ENCODE peak calls at places on chromosomes 13 and 19, in seven cellular contexts. O, I, X, F, R, J and G are unnamed samples.

GRCh38 chr19:48962029-48962848 is 2.9 kb upstream of the FTL start:
- DNase-seq in O (peak), R (peak), X (peak), F (peak), I (peak), J (no peak), G (no peak)

GRCh38 chr13:112453874-112454647 is 77.9 kb downstream of the SPACA7 start:
- DNase-seq in O (no peak), R (no peak), I (no peak), X (no peak), F (no peak), J (no peak), G (no peak)

GRCh38 chr19:48992571-48993174 is 436 bp downstream of the GYS1 start:
- DNase-seq in X (no peak), R (no peak), F (no peak), I (no peak), O (no peak), J (no peak), G (no peak)

GRCh38 chr13:31174018-31174417 is 12.3 kb upstream of the HSPH1 start:
- DNase-seq in X (no peak), O (no peak), I (no peak), F (no peak), J (peak), R (no peak), G (no peak)

GRCh38 chr19:8609210-8610040 is 1.1 kb downstream of the ADAMTS10 start:
- DNase-seq in R (peak), F (no peak), X (peak), I (peak), J (peak), O (peak), G (peak)

GRCh38 chr13:50999641-51000040 is 90.0 kb downstream of the RNASEH2B start:
- DNase-seq in J (no peak), F (no peak), X (no peak), I (no peak), R (no peak), O (no peak), G (no peak)

GRCh38 chr13:90868321-90868920 is 479.1 kb upstream of the MIR17HG start:
- DNase-seq in O (no peak), X (peak), R (peak), F (peak), J (peak), I (no peak), G (no peak)

GRCh38 chr19:39341122-39341719 is 1.0 kb upstream of the SAMD4B start:
- DNase-seq in R (no peak), O (no peak), F (no peak), X (no peak), J (no peak), I (no peak), G (no peak)

GRCh38 chr19:29576761-29577661 is 29.1 kb upstream of the POP4 start:
- DNase-seq in J (no peak), O (no peak), X (no peak), I (no peak), F (no peak), R (no peak), G (no peak)

GRCh38 chr13:77362166-77362565 is 35.3 kb upstream of the MYCBP2 start:
- DNase-seq in J (no peak), R (no peak), F (no peak), X (no peak), I (no peak), O (no peak), G (no peak)

GRCh38 chr13:107421028-107421427 is 794.3 kb downstream of the LIG4 start:
- DNase-seq in R (no peak), X (no peak), O (no peak), F (no peak), I (no peak), J (no peak), G (no peak)

GRCh38 chr19:55640043-55640576 is 692 bp upstream of the ZNF580 start:
- DNase-seq in O (no peak), X (peak), J (peak), F (peak), R (peak), I (peak), G (no peak)

GRCh38 chr19:45742969-45743368 is 9.7 kb downstream of the MEIOSIN start:
- DNase-seq in I (no peak), O (no peak), X (no peak), J (no peak), F (no peak), R (no peak), G (no peak)

GRCh38 chr13:35978607-35979316 is 152.4 kb downstream of the DCLK1 start:
- DNase-seq in R (peak), O (peak), J (peak), I (no peak), X (peak), F (peak), G (no peak)

GRCh38 chr13:44565881-44566280 is 10.2 kb downstream of the TSC22D1 start:
- DNase-seq in X (no peak), R (peak), F (no peak), O (no peak), I (no peak), J (no peak), G (no peak)

GRCh38 chr13:100129605-100130004 is 40.7 kb downstream of the PCCA start:
- DNase-seq in J (no peak), F (peak), X (no peak), O (no peak), I (no peak), R (peak), G (no peak)

GRCh38 chr19:42250249-42250665 is 4.7 kb downstream of the ERF start:
- DNase-seq in I (no peak), R (no peak), J (peak), X (no peak), F (no peak), O (no peak), G (peak)

GRCh38 chr19:45160870-45161714 is at the start of gene NKPD1:
- DNase-seq in J (no peak), R (no peak), I (no peak), F (no peak), O (no peak), X (peak), G (no peak)

GRCh38 chr13:24254151-24254810 is 55.1 kb upstream of the C1QTNF9 start:
- DNase-seq in X (no peak), F (no peak), R (no peak), I (no peak), O (no peak), J (no peak), G (peak)

GRCh38 chr13:63501702-63502101 is 2086.1 kb upstream of the PCDH20 start:
- DNase-seq in J (no peak), O (no peak), R (no peak), F (no peak), I (no peak), X (no peak), G (no peak)

GRCh38 chr19:17389288-17389687 is 4.7 kb downstream of the CCDC194 start:
- DNase-seq in O (no peak), X (no peak), R (no peak), F (no peak), I (no peak), J (no peak), G (no peak)

GRCh38 chr19:40257096-40257517 is 28.0 kb downstream of the AKT2 start:
- DNase-seq in O (no peak), R (no peak), J (no peak), I (peak), F (no peak), X (peak), G (no peak)

GRCh38 chr19:43594710-43595604 is 977 bp downstream of the IRGQ start:
- DNase-seq in J (peak), R (peak), F (no peak), X (peak), O (no peak), I (peak), G (peak)

GRCh38 chr13:26299168-26299788 is 45.3 kb downstream of the CDK8 start:
- DNase-seq in F (no peak), I (no peak), R (no peak), O (no peak), J (no peak), X (no peak), G (no peak)

GRCh38 chr13:45820106-45820838 is 31.3 kb downstream of the SIAH3 start:
- DNase-seq in J (no peak), R (no peak), I (no peak), F (no peak), X (no peak), O (no peak), G (no peak)

GRCh38 chr13:36912369-36912768 is 7.7 kb downstream of the SMAD9 start:
- DNase-seq in X (no peak), F (no peak), R (no peak), O (no peak), J (no peak), I (no peak), G (no peak)

GRCh38 chr13:101144808-101145419 is 271.4 kb downstream of the NALCN start:
- DNase-seq in F (no peak), I (no peak), R (peak), J (peak), O (no peak), X (no peak), G (no peak)

GRCh38 chr13:65111223-65111622 is 2118.9 kb downstream of the PCDH9 start:
- DNase-seq in R (no peak), I (no peak), F (no peak), O (no peak), J (no peak), X (no peak), G (no peak)

GRCh38 chr13:31476266-31476665 is 263.1 kb upstream of the RXFP2 start:
- DNase-seq in J (no peak), O (no peak), R (peak), X (no peak), I (no peak), F (no peak), G (no peak)

GRCh38 chr13:113209880-113210421 is 538 bp downstream of the CUL4A start:
- DNase-seq in X (peak), I (peak), F (no peak), J (peak), O (no peak), R (peak), G (no peak)

GRCh38 chr19:47881757-47882156 is 4.4 kb downstream of the SULT2A1 start:
- DNase-seq in I (no peak), O (no peak), F (no peak), J (no peak), R (peak), X (no peak), G (no peak)

GRCh38 chr19:6587093-6587820 is 3.7 kb downstream of the CD70 start:
- DNase-seq in O (no peak), X (no peak), R (peak), J (peak), I (no peak), F (no peak), G (no peak)

GRCh38 chr13:55432814-55433213 is 1707.9 kb upstream of the PRR20A start:
- DNase-seq in F (no peak), I (no peak), R (no peak), J (no peak), X (no peak), O (no peak), G (no peak)

GRCh38 chr13:47845981-47846380 is 155.1 kb downstream of the SUCLA2 start:
- DNase-seq in I (no peak), X (no peak), F (no peak), O (no peak), J (no peak), R (no peak), G (no peak)

GRCh38 chr13:101283782-101284181 is 132.5 kb downstream of the NALCN start:
- DNase-seq in F (no peak), O (no peak), I (no peak), R (no peak), X (no peak), J (no peak), G (no peak)

GRCh38 chr13:49240017-49240416 is 7.7 kb upstream of the CDADC1 start:
- DNase-seq in I (no peak), J (peak), R (peak), O (no peak), X (no peak), F (no peak), G (no peak)

GRCh38 chr19:14427461-14427860 is 5.6 kb upstream of the PKN1 start:
- DNase-seq in O (no peak), X (no peak), I (no peak), F (no peak), R (no peak), J (no peak), G (no peak)

GRCh38 chr19:14428882-14429416 is 4.2 kb upstream of the PKN1 start:
- DNase-seq in R (no peak), J (no peak), I (no peak), O (no peak), F (no peak), X (no peak), G (no peak)

GRCh38 chr19:14430712-14431111 is 2.4 kb upstream of the PKN1 start:
- DNase-seq in J (no peak), I (no peak), R (no peak), X (no peak), F (no peak), O (no peak), G (no peak)

GRCh38 chr19:14425696-14426138 is 6.6 kb upstream of the DDX39A start:
- DNase-seq in O (no peak), R (peak), J (no peak), I (no peak), X (no peak), F (no peak), G (no peak)
- H3K27ac ChIP-seq in O (no peak), R (no peak), J (no peak), I (no peak), X (no peak), F (no peak), G (no peak)

GRCh38 chr13:72198967-72199601 is 332.1 kb upstream of the DACH1 start:
- DNase-seq in R (no peak), X (no peak), J (no peak), I (no peak), O (no peak), F (no peak), G (no peak)
- H3K27ac ChIP-seq in R (no peak), X (no peak), J (no peak), I (no peak), O (no peak), F (no peak), G (no peak)

DNA sequence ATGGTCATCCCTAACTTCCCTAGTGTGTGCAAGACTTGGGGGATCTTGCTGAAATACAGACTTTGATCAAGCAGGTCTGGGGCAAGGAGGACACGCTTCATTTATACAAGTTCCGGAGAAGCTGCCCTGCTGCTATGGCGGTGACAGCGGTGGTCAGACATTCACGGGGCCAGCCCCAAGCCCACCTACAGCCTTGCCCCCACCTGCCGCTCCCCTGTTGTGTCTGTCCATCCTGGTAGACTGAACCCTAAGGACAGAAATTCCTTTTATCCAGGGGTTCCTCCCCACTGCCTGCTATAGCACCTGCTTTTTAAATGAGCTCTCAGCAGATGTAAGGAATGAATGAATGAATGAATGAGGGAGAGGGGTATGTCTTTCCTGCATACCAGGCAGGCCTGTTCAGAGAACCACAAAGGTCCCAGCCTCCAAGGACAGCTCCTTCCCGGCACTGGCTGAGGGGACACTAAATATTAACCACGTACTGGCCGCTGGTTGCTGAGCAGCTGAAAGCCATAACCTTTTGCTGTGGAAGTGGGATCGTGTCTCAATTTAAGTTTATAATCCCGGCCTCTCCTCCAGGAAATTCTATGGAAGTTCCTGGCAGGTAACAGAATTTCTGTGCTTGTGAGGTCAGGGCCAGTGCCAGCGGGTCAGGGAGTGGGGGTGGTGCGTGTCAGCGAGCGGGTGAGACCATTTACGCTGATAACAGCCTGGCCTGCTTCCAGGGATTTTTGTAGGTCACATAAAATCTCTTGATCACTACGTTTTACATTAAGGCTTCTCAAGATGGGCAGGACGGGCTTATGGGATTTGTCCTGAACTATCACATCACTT is 27.1 kb downstream of the TSSK6 start:
- DNase-seq in J (no peak), X (peak), R (peak), F (no peak), O (no peak), I (no peak), G (no peak)
- H3K27ac ChIP-seq in J (peak), X (peak), R (peak), F (peak), O (peak), I (peak), G (peak)

DNA sequence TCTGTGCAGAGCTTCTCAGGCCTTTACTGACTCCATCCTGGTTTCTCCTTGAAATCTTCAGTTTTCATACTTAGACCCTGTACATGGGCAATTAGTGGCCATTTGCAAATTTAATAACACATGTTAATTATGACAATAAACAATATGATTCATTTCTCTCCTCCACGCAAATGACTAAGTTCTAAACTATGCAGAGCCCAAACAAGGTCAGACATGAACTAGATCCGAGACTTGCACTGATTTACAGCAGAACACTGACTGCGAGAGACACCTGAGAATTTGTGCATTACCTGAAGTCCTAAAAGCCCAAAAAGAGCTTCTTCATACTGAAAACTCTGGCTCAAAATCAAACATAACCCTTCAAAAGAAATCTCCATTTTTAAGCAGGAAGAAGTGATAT is 521.8 kb downstream of the MYO16 start:
- DNase-seq in X (no peak), R (no peak), O (no peak), J (no peak), F (no peak), I (no peak), G (no peak)
- H3K27ac ChIP-seq in X (no peak), R (no peak), O (peak), J (peak), F (no peak), I (no peak), G (no peak)

DNA sequence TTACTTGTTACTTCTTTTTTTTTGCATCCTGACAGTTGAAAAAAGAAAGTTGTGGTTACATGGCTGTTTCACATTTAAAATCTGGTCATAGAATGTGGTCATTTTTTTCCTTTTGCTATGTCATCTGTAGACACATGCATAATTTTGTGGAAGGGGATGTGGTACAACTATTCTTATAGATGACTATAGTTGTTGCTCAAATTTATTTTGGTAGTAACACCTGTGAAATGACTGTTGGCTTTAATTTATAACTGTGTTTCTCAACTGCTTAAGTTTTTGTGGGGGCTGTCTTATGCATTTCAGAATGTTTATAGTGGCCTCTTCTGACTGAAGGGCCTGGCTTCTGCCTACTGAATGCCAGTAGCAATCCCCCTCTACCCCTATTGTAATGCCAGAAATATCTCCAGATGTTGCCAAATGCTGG is 130.5 kb downstream of the PAN3 start:
- DNase-seq in J (no peak), F (no peak), R (no peak), O (no peak), I (no peak), X (no peak), G (no peak)
- H3K27ac ChIP-seq in J (no peak), F (no peak), R (no peak), O (no peak), I (no peak), X (no peak), G (no peak)

DNA sequence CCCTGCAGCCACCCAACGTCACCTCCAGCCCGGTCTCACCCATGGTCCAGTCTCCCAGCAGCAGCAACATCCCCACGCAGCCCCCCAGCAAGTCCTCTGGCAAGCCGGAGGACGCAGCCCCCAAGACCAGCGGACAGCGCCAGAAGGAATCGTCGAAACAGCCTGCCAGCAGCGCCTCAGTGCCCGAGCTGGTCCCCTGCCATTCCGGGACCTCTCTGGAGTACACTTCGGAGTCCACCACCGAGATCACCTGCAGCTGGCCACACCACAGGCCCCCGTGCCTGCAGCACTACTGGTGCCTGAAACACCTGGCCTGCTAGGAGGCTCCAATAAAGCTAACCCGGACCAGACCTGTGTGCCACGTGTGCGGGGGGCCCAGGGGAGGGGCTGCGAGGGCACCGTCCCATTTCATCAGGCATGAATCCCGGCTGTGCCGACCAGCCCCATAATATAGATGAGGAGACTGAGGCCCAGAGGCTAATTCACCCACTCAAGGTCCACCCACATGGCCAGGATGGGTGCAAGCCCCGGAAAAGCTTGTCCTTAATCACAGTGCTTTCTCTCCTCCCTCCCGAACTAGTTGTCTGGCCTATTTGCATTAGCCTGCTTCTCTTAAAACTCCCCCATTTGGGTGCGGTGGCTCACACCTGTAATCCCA is 6.7 kb downstream of the REEP6 start:
- DNase-seq in X (no peak), J (no peak), I (no peak), R (no peak), O (no peak), F (no peak), G (no peak)
- H3K27ac ChIP-seq in X (no peak), J (no peak), I (no peak), R (no peak), O (no peak), F (no peak), G (no peak)

DNA sequence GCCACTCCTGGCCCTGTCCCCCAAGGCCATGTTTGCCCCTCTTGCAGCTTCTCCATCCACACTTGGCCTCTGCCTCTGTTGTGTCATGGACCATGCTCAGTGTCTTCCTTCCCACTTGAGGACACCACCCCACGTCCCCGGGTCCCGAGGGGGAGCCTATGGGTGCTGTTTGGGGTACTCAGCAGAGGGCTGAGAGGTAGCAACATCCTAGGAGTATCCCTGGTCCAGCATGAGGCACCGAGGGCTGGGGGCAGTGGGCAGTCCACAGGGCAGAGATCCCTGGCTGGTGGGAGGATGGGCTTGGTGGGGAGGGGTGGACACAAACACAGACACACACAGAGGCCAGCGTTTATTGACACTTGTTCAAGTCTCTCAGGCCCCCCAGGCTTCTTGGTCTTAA is 1.7 kb downstream of the COX7A1 start:
- DNase-seq in R (no peak), J (no peak), F (no peak), I (no peak), X (no peak), O (no peak), G (no peak)
- H3K27ac ChIP-seq in R (no peak), J (no peak), F (peak), I (peak), X (no peak), O (no peak), G (peak)